ENCODE peak calls at places on chromosomes 16 and 17, in nine cellular contexts. R is A673; E is HuH-7; N is HTR-8/SVneo; O is lower leg skin; S is putamen; P is CD8-positive, alpha-beta memory T cell; A is germinal center; W is SW480. Y is an unnamed sample.

GRCh38 chr17:42680331-42680808 is 1.3 kb downstream of the CCR10 start:
- DNase-seq in W (no peak), R (no peak), O (no peak), P (no peak), E (peak), A (no peak), S (no peak), N (no peak), Y (no peak)

GRCh38 chr16:47877166-47877565 is 278.6 kb downstream of the ABCC12 start:
- DNase-seq in A (no peak), W (no peak), E (no peak), O (no peak), S (no peak), N (no peak), P (no peak), R (no peak), Y (no peak)

GRCh38 chr17:64950871-64951270 is 31.6 kb upstream of the LRRC37A3 start:
- DNase-seq in R (no peak), S (no peak), N (no peak), P (no peak), O (no peak), E (no peak), W (no peak), A (no peak), Y (no peak)

GRCh38 chr17:33204156-33204555 is 88.9 kb downstream of the ASIC2 start:
- DNase-seq in E (no peak), W (no peak), A (no peak), N (no peak), R (no peak), O (no peak), S (no peak), P (no peak), Y (no peak)

GRCh38 chr17:7246779-7247178 is 4.5 kb upstream of the GABARAP start:
- DNase-seq in P (no peak), W (no peak), S (no peak), R (no peak), E (no peak), O (no peak), N (no peak), A (no peak), Y (no peak)

GRCh38 chr17:2262146-2262587 is 41.4 kb downstream of the SMG6 start:
- DNase-seq in R (no peak), O (no peak), A (no peak), N (no peak), S (no peak), E (no peak), P (no peak), W (no peak), Y (no peak)

GRCh38 chr16:23905027-23905426 is 69.2 kb downstream of the PRKCB start:
- DNase-seq in O (no peak), S (no peak), R (peak), N (peak), P (no peak), E (no peak), A (no peak), W (peak), Y (no peak)

GRCh38 chr17:59413014-59413725 is 81.7 kb downstream of the YPEL2 start:
- DNase-seq in A (no peak), R (no peak), N (no peak), S (no peak), E (no peak), W (no peak), O (no peak), P (peak), Y (no peak)

GRCh38 chr16:30691907-30692306 is 7.1 kb upstream of the SRCAP start:
- DNase-seq in O (no peak), R (no peak), W (no peak), E (no peak), P (no peak), N (no peak), S (no peak), A (no peak), Y (no peak)

GRCh38 chr16:2341456-2342447 is 1.2 kb upstream of the ABCA3 start:
- DNase-seq in A (no peak), W (no peak), O (no peak), R (no peak), P (peak), N (no peak), E (no peak), S (no peak), Y (no peak)

GRCh38 chr16:66560107-66560506 is 6.1 kb upstream of the CMTM1 start:
- DNase-seq in N (no peak), O (no peak), P (no peak), R (no peak), W (no peak), E (no peak), A (no peak), S (no peak), Y (no peak)

GRCh38 chr17:42553866-42554249 is 1.1 kb downstream of the HSD17B1 start:
- DNase-seq in E (no peak), R (no peak), W (no peak), N (no peak), P (no peak), A (no peak), O (no peak), S (no peak), Y (no peak)

GRCh38 chr17:73393962-73394361 is 82.2 kb upstream of the CDC42EP4 start:
- DNase-seq in O (no peak), P (no peak), E (no peak), A (no peak), W (peak), S (no peak), R (peak), N (peak), Y (no peak)

GRCh38 chr16:48062681-48063080 is 93.1 kb downstream of the ABCC12 start:
- DNase-seq in R (no peak), E (no peak), N (no peak), W (no peak), O (no peak), S (no peak), A (no peak), P (no peak), Y (no peak)

GRCh38 chr16:30004811-30005242 is 6.0 kb downstream of the DOC2A start:
- DNase-seq in R (no peak), S (no peak), W (peak), P (no peak), E (no peak), O (no peak), N (no peak), A (peak), Y (no peak)

GRCh38 chr17:72125742-72126141 is 4.9 kb downstream of the SOX9 start:
- DNase-seq in S (no peak), O (no peak), W (no peak), P (no peak), R (no peak), E (no peak), N (no peak), A (no peak), Y (no peak)

GRCh38 chr16:52976539-52977167 is 76.0 kb downstream of the CHD9NB start:
- DNase-seq in P (no peak), W (peak), A (peak), N (peak), S (no peak), O (no peak), E (peak), R (peak), Y (no peak)

GRCh38 chr16:13956635-13957196 is 36.8 kb downstream of the ERCC4 start:
- DNase-seq in O (no peak), R (no peak), E (no peak), A (no peak), W (no peak), N (no peak), P (no peak), S (no peak), Y (no peak)